ENCODE peak calls at places on chromosome 5, in five cellular contexts. Z is NCI-H2029 treated with DMSO at 0.1 percent for 48 hours; P is RCC 7860; F is Jurkat, Clone E6-1; I is Ammon's horn. H is an unnamed sample.

GRCh38 chr5:112419050-112419595 is at the start of gene EPB41L4A:
- DNase-seq in F (no peak), P (no peak), Z (no peak), I (peak), H (no peak)

GRCh38 chr5:95087819-95088317 is 197.0 kb downstream of the MCTP1 start:
- DNase-seq in I (peak), F (no peak), Z (no peak), P (no peak), H (no peak)

GRCh38 chr5:96934291-96934694 is 1.6 kb upstream of the LNPEP start:
- DNase-seq in F (peak), I (no peak), Z (peak), P (no peak), H (no peak)

GRCh38 chr5:31469466-31469865 is 62.4 kb downstream of the DROSHA start:
- DNase-seq in I (no peak), Z (no peak), P (no peak), F (no peak), H (no peak)

GRCh38 chr5:142830241-142831018 is 60.3 kb downstream of the ARHGAP26 start:
- DNase-seq in I (no peak), P (no peak), F (no peak), Z (peak), H (no peak)

GRCh38 chr5:140113180-140113698 is 670 bp upstream of the PURA start:
- DNase-seq in I (peak), Z (no peak), P (no peak), F (no peak), H (no peak)

GRCh38 chr5:79011219-79011836 is 26.2 kb upstream of the ARSB start:
- DNase-seq in P (no peak), I (no peak), Z (no peak), F (peak), H (no peak)

GRCh38 chr5:110258460-110258859 is 468.0 kb downstream of the TMEM232 start:
- DNase-seq in P (peak), F (no peak), I (no peak), Z (no peak), H (no peak)

GRCh38 chr5:140734354-140734753 is 34.1 kb downstream of the ZMAT2 start:
- DNase-seq in P (no peak), F (no peak), I (no peak), Z (no peak), H (no peak)

GRCh38 chr5:10329808-10330481 is 22.2 kb upstream of the CMBL start:
- DNase-seq in I (no peak), F (no peak), P (no peak), Z (no peak), H (no peak)

GRCh38 chr5:157126-157715 is 34.1 kb upstream of the LRRC14B start:
- DNase-seq in I (no peak), P (no peak), Z (no peak), F (no peak), H (no peak)

GRCh38 chr5:11459716-11460115 is 444.5 kb downstream of the CTNND2 start:
- DNase-seq in P (no peak), I (no peak), F (no peak), Z (no peak), H (no peak)

GRCh38 chr5:67106626-67107342 is 89.8 kb downstream of the CD180 start:
- DNase-seq in F (no peak), I (no peak), Z (no peak), P (no peak), H (no peak)

GRCh38 chr5:53766683-53767082 is 206.2 kb downstream of the NDUFS4 start:
- DNase-seq in P (no peak), I (no peak), Z (no peak), F (no peak), H (no peak)

GRCh38 chr5:142661957-142662356 is 23.9 kb downstream of the FGF1 start:
- DNase-seq in Z (no peak), F (no peak), P (no peak), I (no peak), H (no peak)

GRCh38 chr5:139808481-139809330 is 13.1 kb downstream of the PSD2 start:
- DNase-seq in I (no peak), Z (no peak), P (no peak), F (peak), H (no peak)

GRCh38 chr5:37532976-37533740 is 154.0 kb downstream of the WDR70 start:
- DNase-seq in I (no peak), P (no peak), Z (no peak), F (no peak), H (no peak)

GRCh38 chr5:97181856-97182545 is 1.0 kb downstream of the RIOK2 start:
- DNase-seq in P (no peak), I (no peak), F (no peak), Z (no peak), H (no peak)

GRCh38 chr5:175796536-175797499 is 74.6 kb upstream of the CPLX2 start:
- DNase-seq in I (peak), Z (no peak), F (peak), P (peak), H (peak)

GRCh38 chr5:158389786-158390185 is 530.8 kb upstream of the CLINT1 start:
- DNase-seq in Z (no peak), F (no peak), I (no peak), P (no peak), H (no peak)

GRCh38 chr5:119409235-119409815 is 43.0 kb upstream of the HSD17B4 start:
- DNase-seq in Z (no peak), F (peak), I (no peak), P (no peak), H (no peak)

GRCh38 chr5:52560366-52560765 is 227.3 kb upstream of the ITGA1 start:
- DNase-seq in Z (peak), F (no peak), P (no peak), I (no peak), H (peak)

GRCh38 chr5:2998106-2998505 is 246.6 kb upstream of the IRX2 start:
- DNase-seq in Z (no peak), I (no peak), P (no peak), F (no peak), H (no peak)

GRCh38 chr5:177035982-177036381 is 13.5 kb downstream of the ZNF346 start:
- DNase-seq in Z (no peak), F (peak), I (no peak), P (no peak), H (no peak)

GRCh38 chr5:15585826-15586591 is 86.0 kb downstream of the FBXL7 start:
- DNase-seq in I (no peak), F (no peak), P (no peak), Z (no peak), H (no peak)